ENCODE peak calls at places on chromosome 2, in six cellular contexts. One of them, this sample, is unnamed.

GRCh38 chr2:15561574-15562344 is 625 bp upstream of the NBAS start:
- DNase-seq in A673: peak
- DNase-seq in left ventricle myocardium inferior: no peak
- DNase-seq in EL: peak
- DNase-seq in MCF 10A: no peak
- DNase-seq in Calu3: no peak
- DNase-seq in this sample: peak

GRCh38 chr2:69387770-69388481 is 899 bp upstream of the GFPT1 start:
- DNase-seq in MCF 10A: peak
- DNase-seq in Calu3: no peak
- DNase-seq in A673: no peak
- DNase-seq in left ventricle myocardium inferior: no peak
- DNase-seq in EL: no peak
- DNase-seq in this sample: no peak

GRCh38 chr2:195758846-195759245 is 101.8 kb downstream of the SLC39A10 start:
- DNase-seq in EL: no peak
- DNase-seq in A673: no peak
- DNase-seq in left ventricle myocardium inferior: no peak
- DNase-seq in Calu3: no peak
- DNase-seq in MCF 10A: no peak
- DNase-seq in this sample: no peak

GRCh38 chr2:26478366-26478765 is 442 bp upstream of the OTOF start:
- DNase-seq in left ventricle myocardium inferior: no peak
- DNase-seq in Calu3: no peak
- DNase-seq in EL: no peak
- DNase-seq in A673: no peak
- DNase-seq in MCF 10A: no peak
- DNase-seq in this sample: no peak

GRCh38 chr2:97950329-97951154 is 45.2 kb downstream of the TMEM131 start:
- DNase-seq in EL: peak
- DNase-seq in MCF 10A: peak
- DNase-seq in A673: no peak
- DNase-seq in Calu3: no peak
- DNase-seq in left ventricle myocardium inferior: no peak
- DNase-seq in this sample: peak

GRCh38 chr2:37775908-37776250 is 104.4 kb upstream of the CDC42EP3 start:
- DNase-seq in Calu3: no peak
- DNase-seq in EL: peak
- DNase-seq in left ventricle myocardium inferior: no peak
- DNase-seq in MCF 10A: peak
- DNase-seq in A673: no peak
- DNase-seq in this sample: peak

GRCh38 chr2:64262068-64262467 is 117.8 kb upstream of the PELI1 start:
- DNase-seq in EL: peak
- DNase-seq in A673: no peak
- DNase-seq in MCF 10A: no peak
- DNase-seq in left ventricle myocardium inferior: no peak
- DNase-seq in Calu3: peak
- DNase-seq in this sample: no peak

GRCh38 chr2:101135412-101136296 is 15.5 kb downstream of the TBC1D8 start:
- DNase-seq in left ventricle myocardium inferior: no peak
- DNase-seq in A673: peak
- DNase-seq in EL: no peak
- DNase-seq in MCF 10A: peak
- DNase-seq in Calu3: no peak
- DNase-seq in this sample: no peak

GRCh38 chr2:182726473-182726872 is 10.4 kb downstream of the DNAJC10 start:
- DNase-seq in A673: peak
- DNase-seq in MCF 10A: no peak
- DNase-seq in EL: no peak
- DNase-seq in left ventricle myocardium inferior: no peak
- DNase-seq in Calu3: no peak
- DNase-seq in this sample: no peak

GRCh38 chr2:145919507-145919906 is 1399.6 kb upstream of the ZEB2 start:
- DNase-seq in A673: peak
- DNase-seq in EL: no peak
- DNase-seq in left ventricle myocardium inferior: no peak
- DNase-seq in Calu3: no peak
- DNase-seq in MCF 10A: no peak
- DNase-seq in this sample: peak

GRCh38 chr2:46774499-46775228 is 140.9 kb downstream of the MCFD2 start:
- DNase-seq in EL: no peak
- DNase-seq in left ventricle myocardium inferior: no peak
- DNase-seq in Calu3: no peak
- DNase-seq in MCF 10A: no peak
- DNase-seq in A673: no peak
- DNase-seq in this sample: no peak

GRCh38 chr2:207616185-207616584 is 9.0 kb downstream of the METTL21A start:
- DNase-seq in MCF 10A: peak
- DNase-seq in left ventricle myocardium inferior: no peak
- DNase-seq in EL: peak
- DNase-seq in A673: no peak
- DNase-seq in Calu3: no peak
- DNase-seq in this sample: peak

GRCh38 chr2:217798743-217799552 is 203.8 kb downstream of the TNS1 start:
- DNase-seq in left ventricle myocardium inferior: peak
- DNase-seq in A673: no peak
- DNase-seq in MCF 10A: no peak
- DNase-seq in EL: no peak
- DNase-seq in Calu3: no peak
- DNase-seq in this sample: no peak

GRCh38 chr2:58155160-58155778 is 85.9 kb downstream of the FANCL start:
- DNase-seq in EL: no peak
- DNase-seq in MCF 10A: no peak
- DNase-seq in left ventricle myocardium inferior: no peak
- DNase-seq in Calu3: no peak
- DNase-seq in A673: no peak
- DNase-seq in this sample: no peak

GRCh38 chr2:148658807-148659722 is 14.5 kb downstream of the EPC2 start:
- DNase-seq in MCF 10A: peak
- DNase-seq in left ventricle myocardium inferior: no peak
- DNase-seq in Calu3: no peak
- DNase-seq in EL: peak
- DNase-seq in A673: peak
- DNase-seq in this sample: peak